ENCODE peak calls at places on chromosome 13, in eight cellular contexts. One of them, this sample, is unnamed.

GRCh38 chr13:80048802-80049201 is 292.1 kb downstream of the SPRY2 start:
- DNase-seq in HTR-8/SVneo: peak
- DNase-seq in NCI-H2029 treated with DMSO at 0.1 percent for 48 hours: peak
- DNase-seq in activated naive CD4-positive, alpha-beta T cell: peak
- DNase-seq in neural crest cell: peak
- DNase-seq in T-cell: peak
- DNase-seq in fibroblast of pulmonary artery: peak
- DNase-seq in GM12878: peak
- DNase-seq in this sample: no peak

GRCh38 chr13:113787694-113788093 is 28.7 kb downstream of the TMEM255B start:
- DNase-seq in HTR-8/SVneo: no peak
- DNase-seq in NCI-H2029 treated with DMSO at 0.1 percent for 48 hours: no peak
- DNase-seq in activated naive CD4-positive, alpha-beta T cell: no peak
- DNase-seq in neural crest cell: no peak
- DNase-seq in T-cell: no peak
- DNase-seq in fibroblast of pulmonary artery: no peak
- DNase-seq in GM12878: no peak
- DNase-seq in this sample: no peak

GRCh38 chr13:54301085-54301484 is 1272.5 kb downstream of the OLFM4 start:
- DNase-seq in HTR-8/SVneo: no peak
- DNase-seq in NCI-H2029 treated with DMSO at 0.1 percent for 48 hours: no peak
- DNase-seq in activated naive CD4-positive, alpha-beta T cell: no peak
- DNase-seq in neural crest cell: no peak
- DNase-seq in T-cell: no peak
- DNase-seq in fibroblast of pulmonary artery: no peak
- DNase-seq in GM12878: no peak
- DNase-seq in this sample: no peak

GRCh38 chr13:41457589-41458186 is 338 bp downstream of the RGCC start:
- DNase-seq in HTR-8/SVneo: no peak
- DNase-seq in NCI-H2029 treated with DMSO at 0.1 percent for 48 hours: no peak
- DNase-seq in activated naive CD4-positive, alpha-beta T cell: peak
- DNase-seq in neural crest cell: peak
- DNase-seq in T-cell: no peak
- DNase-seq in fibroblast of pulmonary artery: no peak
- DNase-seq in GM12878: no peak
- DNase-seq in this sample: no peak

GRCh38 chr13:107113387-107113786 is 545.5 kb upstream of the ARGLU1 start:
- DNase-seq in HTR-8/SVneo: no peak
- DNase-seq in NCI-H2029 treated with DMSO at 0.1 percent for 48 hours: no peak
- DNase-seq in activated naive CD4-positive, alpha-beta T cell: no peak
- DNase-seq in neural crest cell: no peak
- DNase-seq in T-cell: no peak
- DNase-seq in fibroblast of pulmonary artery: no peak
- DNase-seq in GM12878: no peak
- DNase-seq in this sample: no peak

GRCh38 chr13:23673867-23674605 is 103.8 kb downstream of the TNFRSF19 start:
- DNase-seq in HTR-8/SVneo: no peak
- DNase-seq in NCI-H2029 treated with DMSO at 0.1 percent for 48 hours: no peak
- DNase-seq in activated naive CD4-positive, alpha-beta T cell: no peak
- DNase-seq in neural crest cell: no peak
- DNase-seq in T-cell: no peak
- DNase-seq in fibroblast of pulmonary artery: no peak
- DNase-seq in GM12878: no peak
- DNase-seq in this sample: no peak

GRCh38 chr13:106506286-106506685 is 29.2 kb downstream of the EFNB2 start:
- DNase-seq in HTR-8/SVneo: no peak
- DNase-seq in NCI-H2029 treated with DMSO at 0.1 percent for 48 hours: no peak
- DNase-seq in activated naive CD4-positive, alpha-beta T cell: no peak
- DNase-seq in neural crest cell: no peak
- DNase-seq in T-cell: no peak
- DNase-seq in fibroblast of pulmonary artery: no peak
- DNase-seq in GM12878: no peak
- DNase-seq in this sample: no peak

GRCh38 chr13:108962652-108963051 is 333.2 kb downstream of the MYO16 start:
- DNase-seq in HTR-8/SVneo: no peak
- DNase-seq in NCI-H2029 treated with DMSO at 0.1 percent for 48 hours: no peak
- DNase-seq in activated naive CD4-positive, alpha-beta T cell: no peak
- DNase-seq in neural crest cell: no peak
- DNase-seq in T-cell: no peak
- DNase-seq in fibroblast of pulmonary artery: peak
- DNase-seq in GM12878: no peak
- DNase-seq in this sample: no peak

GRCh38 chr13:102928971-102929370 is 83.1 kb downstream of the ERCC5 start:
- DNase-seq in HTR-8/SVneo: no peak
- DNase-seq in NCI-H2029 treated with DMSO at 0.1 percent for 48 hours: no peak
- DNase-seq in activated naive CD4-positive, alpha-beta T cell: no peak
- DNase-seq in neural crest cell: no peak
- DNase-seq in T-cell: no peak
- DNase-seq in fibroblast of pulmonary artery: no peak
- DNase-seq in GM12878: no peak
- DNase-seq in this sample: no peak